ENCODE peak calls at places on chromosomes 4 and X, in five cellular contexts. One of them, this sample, is unnamed.

GRCh38 chrX:73855546-73855945 is 292.5 kb downstream of the CHIC1 start:
- DNase-seq in H1: peak; percentile 68
- DNase-seq in lower lobe of right lung: no peak
- DNase-seq in AG04449: peak; percentile 1
- DNase-seq in mucosa of descending colon: no peak
- DNase-seq in this sample: no peak

GRCh38 chr4:183639291-183639690 is 19.7 kb downstream of the RWDD4 start:
- DNase-seq in AG04449: no peak
- DNase-seq in lower lobe of right lung: no peak
- DNase-seq in mucosa of descending colon: no peak
- DNase-seq in H1: no peak
- DNase-seq in this sample: no peak

GRCh38 chrX:115337735-115338134 is 48.2 kb downstream of the LUZP4 start:
- DNase-seq in mucosa of descending colon: no peak
- DNase-seq in lower lobe of right lung: no peak
- DNase-seq in AG04449: no peak
- DNase-seq in H1: no peak
- DNase-seq in this sample: no peak

GRCh38 chrX:49675075-49675719 is 20.6 kb downstream of the PAGE1 start:
- DNase-seq in mucosa of descending colon: no peak
- DNase-seq in H1: no peak
- DNase-seq in lower lobe of right lung: no peak
- DNase-seq in AG04449: no peak
- DNase-seq in this sample: no peak

GRCh38 chrX:101263766-101264165 is 27.4 kb downstream of the TAF7L start:
- DNase-seq in lower lobe of right lung: no peak
- DNase-seq in AG04449: no peak
- DNase-seq in mucosa of descending colon: no peak
- DNase-seq in H1: no peak
- DNase-seq in this sample: no peak

GRCh38 chr4:126957555-126958440 is 675.0 kb upstream of the INTU start:
- DNase-seq in mucosa of descending colon: no peak
- DNase-seq in AG04449: peak; percentile 12
- DNase-seq in lower lobe of right lung: no peak
- DNase-seq in H1: no peak
- DNase-seq in this sample: no peak

GRCh38 chrX:28177202-28177601 is 196.0 kb upstream of the DCAF8L1 start:
- DNase-seq in mucosa of descending colon: no peak
- DNase-seq in lower lobe of right lung: no peak
- DNase-seq in AG04449: no peak
- DNase-seq in H1: peak; percentile 53
- DNase-seq in this sample: no peak

GRCh38 chr4:18931643-18932373 is 910.3 kb upstream of the LCORL start:
- DNase-seq in H1: no peak
- DNase-seq in lower lobe of right lung: no peak
- DNase-seq in AG04449: no peak
- DNase-seq in mucosa of descending colon: no peak
- DNase-seq in this sample: no peak

GRCh38 chr4:19319607-19320006 is 932.1 kb upstream of the SLIT2 start:
- DNase-seq in lower lobe of right lung: no peak
- DNase-seq in H1: no peak
- DNase-seq in mucosa of descending colon: no peak
- DNase-seq in AG04449: no peak
- DNase-seq in this sample: no peak

GRCh38 chr4:122309988-122310626 is 68.7 kb upstream of the ADAD1 start:
- DNase-seq in AG04449: no peak
- DNase-seq in lower lobe of right lung: no peak
- DNase-seq in mucosa of descending colon: no peak
- DNase-seq in H1: no peak
- DNase-seq in this sample: no peak

GRCh38 chr4:72378901-72379300 is 190.1 kb downstream of the ADAMTS3 start:
- DNase-seq in H1: no peak
- DNase-seq in mucosa of descending colon: no peak
- DNase-seq in AG04449: no peak
- DNase-seq in lower lobe of right lung: no peak
- DNase-seq in this sample: no peak

GRCh38 chr4:183873389-183874185 is 31.5 kb upstream of the STOX2 start:
- DNase-seq in lower lobe of right lung: no peak
- DNase-seq in mucosa of descending colon: no peak
- DNase-seq in AG04449: no peak
- DNase-seq in H1: no peak
- DNase-seq in this sample: no peak

GRCh38 chr4:169272265-169272886 is 1.6 kb upstream of the SH3RF1 start:
- DNase-seq in H1: no peak
- DNase-seq in AG04449: peak; percentile 84
- DNase-seq in mucosa of descending colon: no peak
- DNase-seq in lower lobe of right lung: no peak
- DNase-seq in this sample: no peak

GRCh38 chrX:101460669-101461068 is 24.6 kb upstream of the ARMCX4 start:
- DNase-seq in lower lobe of right lung: no peak
- DNase-seq in H1: no peak
- DNase-seq in AG04449: no peak
- DNase-seq in mucosa of descending colon: no peak
- DNase-seq in this sample: no peak

GRCh38 chr4:85825937-85826678 is 351.2 kb downstream of the ARHGAP24 start:
- DNase-seq in lower lobe of right lung: no peak
- DNase-seq in AG04449: no peak
- DNase-seq in H1: peak; percentile 56
- DNase-seq in mucosa of descending colon: no peak
- DNase-seq in this sample: no peak

GRCh38 chrX:70386240-70386639 is 36.9 kb upstream of the GDPD2 start:
- DNase-seq in H1: no peak
- DNase-seq in lower lobe of right lung: no peak
- DNase-seq in mucosa of descending colon: no peak
- DNase-seq in AG04449: no peak
- DNase-seq in this sample: no peak

GRCh38 chrX:38206542-38206941 is 14.1 kb downstream of the SRPX start:
- DNase-seq in lower lobe of right lung: no peak
- DNase-seq in mucosa of descending colon: no peak
- DNase-seq in AG04449: no peak
- DNase-seq in H1: no peak
- DNase-seq in this sample: no peak

GRCh38 chrX:45557390-45557789 is 356.7 kb upstream of the DIPK2B start:
- DNase-seq in AG04449: no peak
- DNase-seq in H1: no peak
- DNase-seq in lower lobe of right lung: no peak
- DNase-seq in mucosa of descending colon: no peak
- DNase-seq in this sample: no peak
- TF ChIP-seq CTCF in AG04449: no peak
- TF ChIP-seq CTCF in H1: no peak
- TF ChIP-seq CTCF in lower lobe of right lung: no peak
- TF ChIP-seq CTCF in mucosa of descending colon: no peak
- TF ChIP-seq CTCF in this sample: peak; percentile 45

GRCh38 chr4:3612934-3613333 is 80.7 kb upstream of the LRPAP1 start:
- DNase-seq in mucosa of descending colon: no peak
- DNase-seq in H1: no peak
- DNase-seq in AG04449: no peak
- DNase-seq in lower lobe of right lung: no peak
- DNase-seq in this sample: no peak

GRCh38 chr4:3611778-3612177 is 79.6 kb upstream of the LRPAP1 start:
- DNase-seq in mucosa of descending colon: no peak
- DNase-seq in lower lobe of right lung: no peak
- DNase-seq in H1: no peak
- DNase-seq in AG04449: no peak
- DNase-seq in this sample: peak; percentile 62

GRCh38 chr4:3605491-3605890 is 73.3 kb upstream of the LRPAP1 start:
- DNase-seq in mucosa of descending colon: no peak
- DNase-seq in H1: no peak
- DNase-seq in AG04449: no peak
- DNase-seq in lower lobe of right lung: no peak
- DNase-seq in this sample: no peak

GRCh38 chr4:3612275-3612674 is 80.1 kb upstream of the LRPAP1 start:
- DNase-seq in lower lobe of right lung: no peak
- DNase-seq in H1: no peak
- DNase-seq in mucosa of descending colon: no peak
- DNase-seq in AG04449: no peak
- DNase-seq in this sample: peak; percentile 51

DNA sequence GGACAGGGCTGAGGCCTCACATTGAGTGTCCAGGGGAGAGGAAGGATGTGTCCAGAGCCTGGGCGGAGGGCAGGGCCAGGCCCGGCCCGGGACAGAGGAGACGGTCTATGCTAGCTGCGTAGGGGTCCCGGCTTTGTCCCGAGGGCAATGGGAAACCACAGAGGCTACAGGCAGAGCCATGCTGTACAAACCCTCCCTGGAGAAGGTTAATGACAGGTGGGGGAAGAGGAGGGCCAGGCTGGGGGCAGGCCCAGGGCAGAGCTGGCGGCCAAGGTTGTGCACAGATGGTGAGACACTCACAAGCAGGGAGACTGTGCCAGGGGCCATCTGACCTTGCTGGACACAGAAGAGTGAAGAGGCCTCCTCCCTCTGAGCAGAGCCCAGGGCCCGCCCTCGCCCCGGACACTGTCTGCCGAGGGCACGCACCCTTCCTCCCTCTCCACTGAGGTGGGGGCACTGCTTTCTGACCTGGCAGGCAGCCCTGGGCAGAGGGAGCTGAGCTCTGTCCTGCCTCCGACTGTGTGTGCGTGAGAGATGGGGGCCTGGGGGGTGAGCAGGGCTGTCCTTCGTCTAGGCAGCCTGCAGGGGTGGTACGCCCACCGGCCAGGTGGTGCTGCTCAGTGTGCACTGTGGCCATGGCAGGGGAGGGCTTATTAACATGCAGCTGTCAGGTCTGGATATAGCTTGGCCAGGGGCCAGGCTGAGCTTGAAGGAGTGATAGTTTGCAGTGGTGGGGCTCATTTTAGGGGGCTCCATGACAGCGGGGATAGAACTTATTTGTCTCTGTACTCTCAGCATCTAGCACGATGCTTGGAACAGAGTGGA is 75.7 kb upstream of the LRPAP1 start:
- DNase-seq in lower lobe of right lung: no peak
- DNase-seq in AG04449: no peak
- DNase-seq in H1: no peak
- DNase-seq in mucosa of descending colon: no peak
- DNase-seq in this sample: no peak
- TF ChIP-seq CTCF in lower lobe of right lung: no peak
- TF ChIP-seq CTCF in AG04449: no peak
- TF ChIP-seq CTCF in H1: no peak
- TF ChIP-seq CTCF in mucosa of descending colon: no peak
- TF ChIP-seq CTCF in this sample: no peak

DNA sequence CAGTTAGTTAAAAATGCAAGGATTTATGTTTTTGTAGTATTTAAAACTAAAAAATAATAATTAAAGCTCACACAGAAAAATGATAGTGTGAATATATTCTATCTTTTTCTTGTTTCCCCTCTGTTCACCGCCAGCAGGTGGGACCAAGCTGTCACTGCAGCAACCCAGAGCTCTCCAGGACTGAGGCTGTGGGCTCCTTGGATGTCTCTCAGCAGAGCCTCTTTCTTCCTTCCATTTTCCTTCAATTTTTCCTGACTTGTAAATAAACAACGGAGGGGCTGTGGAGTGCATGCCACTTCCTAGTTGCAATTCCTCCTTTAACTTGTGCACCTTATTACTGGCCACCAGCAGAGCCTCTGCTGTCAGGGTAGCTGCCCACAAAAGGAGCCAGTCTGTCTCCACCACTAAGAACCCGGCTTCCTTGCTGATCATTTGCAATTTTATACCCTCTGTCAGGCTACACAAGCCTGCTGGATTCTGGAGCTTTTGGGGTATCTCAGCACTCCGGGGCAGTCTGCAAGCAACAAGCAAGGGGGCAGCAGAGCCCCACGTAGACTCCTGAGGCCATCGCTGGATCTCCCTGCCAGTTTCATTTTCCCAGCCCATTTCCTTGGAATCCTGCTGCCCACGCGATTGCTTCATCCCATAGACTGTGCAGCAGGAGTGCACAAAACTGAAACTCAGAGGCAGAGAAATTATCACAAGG is 1467.4 kb downstream of the C4orf33 start:
- DNase-seq in H1: peak; percentile 66
- DNase-seq in lower lobe of right lung: no peak
- DNase-seq in AG04449: no peak
- DNase-seq in mucosa of descending colon: no peak
- DNase-seq in this sample: no peak
- TF ChIP-seq CTCF in H1: peak; percentile 75
- TF ChIP-seq CTCF in lower lobe of right lung: peak; percentile 25
- TF ChIP-seq CTCF in AG04449: peak; percentile 60
- TF ChIP-seq CTCF in mucosa of descending colon: no peak
- TF ChIP-seq CTCF in this sample: peak; percentile 78

GRCh38 chr4:107034091-107034698 is 1.9 kb downstream of the DKK2 start:
- DNase-seq in mucosa of descending colon: no peak
- DNase-seq in AG04449: no peak
- DNase-seq in H1: peak; percentile 71
- DNase-seq in lower lobe of right lung: no peak
- DNase-seq in this sample: peak; percentile 88
- TF ChIP-seq CTCF in mucosa of descending colon: no peak
- TF ChIP-seq CTCF in AG04449: peak; percentile 62
- TF ChIP-seq CTCF in H1: peak; percentile 93
- TF ChIP-seq CTCF in lower lobe of right lung: no peak
- TF ChIP-seq CTCF in this sample: peak; percentile 86

This sample was measured in chondrocyte.